ENCODE peak calls at places on chromosomes 5 and 9, in five cellular contexts. M is DND-41, E is mammary epithelial cell, K is aorta, V is body of pancreas. R is an unnamed sample. For H3K4me1, the result is how much of the 10 kb centered on the place peaks cover.

GRCh38 chr9:93644397-93645088 is 68.2 kb downstream of the PHF2 start:
- DNase-seq in K (peak), M (no peak), E (no peak), V (no peak), R (no peak)

GRCh38 chr5:77945874-77946273 is 169.7 kb upstream of the TBCA start:
- DNase-seq in E (no peak), K (no peak), V (no peak), M (no peak), R (no peak)

GRCh38 chr9:133189826-133190225 is 19.2 kb downstream of the OBP2B start:
- DNase-seq in M (no peak), E (no peak), K (no peak), V (no peak), R (no peak)

GRCh38 chr5:116859666-116860320 is 285.2 kb upstream of the SEMA6A start:
- DNase-seq in V (no peak), K (no peak), M (no peak), E (no peak), R (no peak)

GRCh38 chr5:124902097-124902821 is 155.8 kb upstream of the ZNF608 start:
- DNase-seq in E (no peak), V (peak), M (no peak), K (no peak), R (peak)

GRCh38 chr9:88400021-88400420 is 11.8 kb downstream of the SPIN1 start:
- DNase-seq in M (no peak), E (peak), V (no peak), K (no peak), R (no peak)

GRCh38 chr9:115637661-115638060 is 515.9 kb upstream of the PAPPA start:
- DNase-seq in V (no peak), M (no peak), E (no peak), K (no peak), R (no peak)

GRCh38 chr9:127194881-127195713 is 69.5 kb upstream of the GARNL3 start:
- DNase-seq in E (peak), K (peak), M (no peak), V (no peak), R (no peak)

GRCh38 chr5:139655727-139656271 is 7.7 kb downstream of the CXXC5 start:
- DNase-seq in V (peak), M (no peak), E (no peak), K (peak), R (peak)

GRCh38 chr5:5353681-5354080 is 68.8 kb upstream of the ICE1 start:
- DNase-seq in E (no peak), M (no peak), K (no peak), V (no peak), R (no peak)

GRCh38 chr9:134860510-134860909 is 20.1 kb upstream of the FCN2 start:
- DNase-seq in E (no peak), K (no peak), V (no peak), M (no peak), R (no peak)

GRCh38 chr5:149181702-149182101 is 40.4 kb downstream of the ABLIM3 start:
- DNase-seq in K (no peak), M (no peak), V (no peak), E (no peak), R (no peak)

GRCh38 chr9:127349483-127350127 is 47.4 kb upstream of the SLC2A8 start:
- DNase-seq in K (no peak), V (no peak), E (no peak), M (no peak), R (no peak)

GRCh38 chr9:84397151-84397728 is 56.7 kb upstream of the SLC28A3 start:
- DNase-seq in E (peak), K (peak), M (peak), V (peak), R (peak)

GRCh38 chr5:163894645-163895044 is 389.2 kb downstream of the MAT2B start:
- DNase-seq in E (peak), M (no peak), V (no peak), K (no peak), R (no peak)

GRCh38 chr9:133129001-133129799 is 8.2 kb upstream of the RALGDS start:
- DNase-seq in M (no peak), E (no peak), V (peak), K (no peak), R (no peak)

GRCh38 chr5:139064613-139065012 is 133.6 kb downstream of the SIL1 start:
- DNase-seq in M (no peak), E (peak), K (no peak), V (peak), R (no peak)

GRCh38 chr5:79851694-79852006 is 139.4 kb downstream of the MTX3 start:
- DNase-seq in M (no peak), K (no peak), V (no peak), E (no peak), R (no peak)

GRCh38 chr9:19517202-19517942 is 108.6 kb downstream of the ACER2 start:
- DNase-seq in V (peak), K (no peak), E (peak), M (peak), R (no peak)

GRCh38 chr5:2441496-2442180 is 309.8 kb downstream of the IRX2 start:
- DNase-seq in M (no peak), E (no peak), K (no peak), V (peak), R (no peak)

GRCh38 chr5:14178671-14179211 is 35.6 kb downstream of the TRIO start:
- DNase-seq in M (no peak), K (no peak), E (peak), V (no peak), R (no peak)

GRCh38 chr9:127898433-127899199 is 787 bp downstream of the ST6GALNAC6 start:
- DNase-seq in E (no peak), V (peak), K (peak), M (no peak), R (peak)

GRCh38 chr5:10538103-10538788 is 25.6 kb upstream of the ANKRD33B start:
- DNase-seq in K (no peak), M (no peak), V (no peak), E (no peak), R (no peak)

GRCh38 chr5:149271195-149271716 is 403 bp upstream of the AFAP1L1 start:
- DNase-seq in V (no peak), E (peak), K (no peak), M (no peak), R (no peak)

GRCh38 chr5:112863549-112863948 is 2.5 kb downstream of the SRP19 start:
- DNase-seq in E (no peak), V (peak), M (no peak), K (no peak), R (peak)

GRCh38 chr5:28576022-28576421 is 1537.6 kb upstream of the CDH9 start:
- DNase-seq in V (no peak), E (peak), M (no peak), K (no peak), R (no peak)

GRCh38 chr9:97670586-97670985 is 26.6 kb downstream of the XPA start:
- DNase-seq in K (no peak), V (no peak), M (no peak), E (no peak), R (no peak)

GRCh38 chr5:111931658-111932057 is 174.7 kb upstream of the NREP start:
- DNase-seq in K (no peak), M (no peak), V (no peak), E (no peak), R (no peak)

GRCh38 chr5:102139029-102139428 is 157.1 kb downstream of the SLCO4C1 start:
- DNase-seq in V (no peak), E (no peak), M (no peak), K (no peak), R (no peak)

GRCh38 chr9:122168356-122168755 is 8.6 kb downstream of the MORN5 start:
- DNase-seq in E (peak), V (no peak), M (no peak), K (no peak), R (no peak)

GRCh38 chr5:115258001-115258400 is 4.7 kb downstream of the PGGT1B start:
- DNase-seq in K (no peak), E (no peak), V (no peak), M (no peak), R (no peak)

GRCh38 chr5:71910741-71911140 is 191.7 kb downstream of the CARTPT start:
- DNase-seq in M (no peak), K (no peak), V (no peak), E (no peak), R (no peak)

GRCh38 chr9:126788046-126788445 is 16.8 kb upstream of the ZBTB43 start:
- DNase-seq in K (no peak), M (no peak), V (no peak), E (no peak), R (no peak)

GRCh38 chr5:180623411-180623834 is 26.0 kb downstream of the FLT4 start:
- DNase-seq in M (no peak), K (no peak), V (no peak), E (no peak), R (no peak)

GRCh38 chr5:26940981-26941380 is 97.4 kb downstream of the CDH9 start:
- DNase-seq in M (no peak), V (no peak), K (no peak), E (peak), R (no peak)

DNA sequence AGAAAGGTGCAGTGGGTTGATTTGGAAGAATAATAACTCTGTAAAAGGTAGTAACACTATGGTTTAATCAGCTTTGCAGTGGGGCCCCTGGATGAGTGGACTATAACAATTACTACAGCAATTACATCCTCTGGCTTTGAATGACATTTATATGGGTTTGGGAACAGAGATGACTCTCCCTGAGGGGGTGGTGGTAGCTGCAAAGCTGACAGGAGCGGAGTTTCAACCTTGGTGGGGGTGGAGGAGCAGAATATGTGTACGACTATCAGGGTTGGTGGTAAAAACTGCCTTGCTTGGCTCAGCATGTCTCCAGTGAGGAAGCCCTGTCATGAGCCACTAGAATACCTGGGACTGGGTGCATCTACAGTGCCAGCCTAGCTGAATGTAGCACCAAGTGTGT is 28.3 kb upstream of the NR3C1 start:
- DNase-seq in K (no peak), V (no peak), E (no peak), M (no peak), R (no peak)
- H3K4me1 ChIP-seq in K (under half), V (under half), E (under half), M (half or more), R (under half)

GRCh38 chr5:176534640-176535039 is 2.6 kb downstream of the RNF44 start:
- DNase-seq in K (no peak), V (peak), M (peak), E (no peak), R (no peak)

GRCh38 chr5:176535655-176536131 is 1.5 kb downstream of the RNF44 start:
- DNase-seq in V (peak), K (no peak), M (peak), E (no peak), R (no peak)

GRCh38 chr5:176536132-176536901 is 885 bp downstream of the RNF44 start:
- DNase-seq in E (peak), V (peak), M (peak), K (peak), R (peak)

GRCh38 chr5:176533894-176534611 is 3.1 kb downstream of the RNF44 start:
- DNase-seq in V (peak), K (peak), M (peak), E (peak), R (peak)

GRCh38 chr5:176535101-176535654 is 2.0 kb downstream of the RNF44 start:
- DNase-seq in K (peak), M (peak), V (no peak), E (no peak), R (no peak)
- H3K4me3 ChIP-seq in K (no peak), M (peak), V (no peak), E (peak), R (peak)

GRCh38 chr9:110157812-110158629 is 49.9 kb downstream of the C9orf152 start:
- DNase-seq in M (peak), E (no peak), V (no peak), K (no peak), R (peak)
- H3K4me1 ChIP-seq in M (half or more), E (under half), V (under half), K (under half), R (under half)

DNA sequence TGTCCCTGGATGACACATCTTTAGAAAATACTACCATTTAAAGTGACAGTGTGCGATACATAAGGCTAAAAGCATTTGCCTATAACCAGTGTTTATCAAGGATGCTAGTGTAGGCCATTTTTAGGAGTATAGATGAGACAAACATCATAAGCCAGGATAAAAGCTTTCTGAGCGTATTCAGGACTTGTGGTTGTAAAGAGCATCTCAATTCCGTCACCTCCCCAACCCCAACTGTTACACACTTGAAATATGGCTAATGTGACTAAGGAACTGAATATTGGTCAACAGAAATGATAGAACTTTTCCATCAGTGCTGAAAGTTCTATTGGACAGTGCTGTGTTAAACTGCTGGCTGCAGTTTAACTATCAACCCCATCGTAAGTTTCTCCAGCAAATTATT is 4.5 kb downstream of the SNX18 start:
- DNase-seq in V (no peak), K (no peak), M (no peak), E (peak), R (no peak)
- H3K4me3 ChIP-seq in V (no peak), K (peak), M (no peak), E (no peak), R (no peak)

GRCh38 chr5:59040007-59040803 is 457.3 kb downstream of the RAB3C start:
- DNase-seq in K (no peak), E (no peak), M (no peak), V (no peak), R (peak)
- H3K4me1 ChIP-seq in K (under half), E (under half), M (under half), V (under half), R (under half)